ENCODE peak calls at places on chromosomes 11 and 22, in nine cellular contexts. J is heart right ventricle, O is left lung, I is body of pancreas, W is spleen, D is pancreas, F is Peyer's patch, R is adrenal gland, A is cardiac fibroblast. K is an unnamed sample.
A peak's percentile ranks its signal among the peaks of the same experiment; 100 is the strongest.

GRCh38 chr11:111627591-111627990 is 25.3 kb downstream of the SIK2 start:
- DNase-seq in J (no peak), O (no peak), I (no peak), W (no peak), D (no peak), F (no peak), R (no peak), A (peak; percentile 55), K (no peak)

GRCh38 chr11:504053-504993 is 2.7 kb downstream of the RNH1 start:
- DNase-seq in J (peak; percentile 37), O (no peak), I (no peak), W (peak; percentile 89), D (no peak), F (no peak), R (peak; percentile 60), A (peak; percentile 81), K (no peak)

GRCh38 chr11:114775849-114776621 is 97.7 kb downstream of the NXPE2 start:
- DNase-seq in J (peak; percentile 42), O (no peak), I (no peak), W (no peak), D (no peak), F (no peak), R (peak; percentile 32), A (no peak), K (no peak)

GRCh38 chr11:93131709-93132108 is 66.1 kb downstream of the SLC36A4 start:
- DNase-seq in J (no peak), O (no peak), I (no peak), W (no peak), D (no peak), F (no peak), R (no peak), A (no peak), K (no peak)

GRCh38 chr11:78961938-78962701 is 387.5 kb upstream of the NARS2 start:
- DNase-seq in J (no peak), O (no peak), I (peak; percentile 54), W (no peak), D (no peak), F (no peak), R (peak; percentile 40), A (peak; percentile 46), K (peak; percentile 18)

GRCh38 chr22:23119492-23120414 is 22.0 kb downstream of the RSPH14 start:
- DNase-seq in J (no peak), O (no peak), I (no peak), W (no peak), D (no peak), F (peak; percentile 60), R (no peak), A (no peak), K (no peak)

GRCh38 chr11:77406396-77406795 is 67.5 kb downstream of the PAK1 start:
- DNase-seq in J (no peak), O (no peak), I (no peak), W (no peak), D (no peak), F (no peak), R (no peak), A (no peak), K (no peak)

GRCh38 chr22:21865041-21865440 is 2.4 kb downstream of the MAPK1 start:
- DNase-seq in J (peak; percentile 53), O (peak; percentile 41), I (peak; percentile 54), W (no peak), D (no peak), F (no peak), R (peak; percentile 80), A (peak; percentile 85), K (peak; percentile 65)

GRCh38 chr11:80255021-80255420 is 814.2 kb upstream of the TENM4 start:
- DNase-seq in J (no peak), O (no peak), I (no peak), W (no peak), D (no peak), F (no peak), R (no peak), A (no peak), K (no peak)

GRCh38 chr11:80155412-80156017 is 714.7 kb upstream of the TENM4 start:
- DNase-seq in J (no peak), O (no peak), I (no peak), W (no peak), D (no peak), F (no peak), R (no peak), A (peak; percentile 19), K (no peak)

GRCh38 chr11:75330279-75330678 is 21.2 kb downstream of the ARRB1 start:
- DNase-seq in J (no peak), O (no peak), I (no peak), W (no peak), D (no peak), F (peak; percentile 81), R (no peak), A (no peak), K (peak; percentile 63)

GRCh38 chr11:18248561-18248960 is at the start of gene SAA2:
- DNase-seq in J (no peak), O (no peak), I (no peak), W (no peak), D (no peak), F (no peak), R (no peak), A (no peak), K (no peak)

GRCh38 chr11:18254781-18255361 is 6.4 kb upstream of the SAA2 start:
- DNase-seq in J (no peak), O (no peak), I (no peak), W (no peak), D (no peak), F (no peak), R (no peak), A (no peak), K (no peak)

GRCh38 chr11:18253778-18254338 is 5.4 kb upstream of the SAA2 start:
- DNase-seq in J (no peak), O (no peak), I (no peak), W (no peak), D (no peak), F (no peak), R (no peak), A (no peak), K (no peak)

DNA sequence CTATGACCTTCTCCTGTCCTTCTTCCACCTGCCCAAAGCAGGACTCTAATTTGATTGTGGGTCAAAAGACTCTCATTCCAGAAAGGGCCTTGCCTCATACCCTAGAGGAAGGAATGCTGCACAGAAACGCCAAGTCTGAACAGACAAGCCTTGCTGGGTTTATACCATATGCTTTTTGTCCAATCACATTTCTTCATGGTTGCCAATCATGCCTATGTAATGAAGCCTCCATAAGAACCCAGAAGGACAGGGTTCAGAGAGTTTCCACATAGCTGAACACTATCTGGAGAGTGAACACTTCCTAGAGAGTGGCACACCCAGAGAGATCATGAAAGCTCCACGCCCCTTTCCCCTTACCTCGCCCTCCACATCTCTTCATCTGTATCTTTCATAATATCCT is 4.8 kb upstream of the SAA2 start:
- DNase-seq in J (no peak), O (no peak), I (no peak), W (no peak), D (no peak), F (no peak), R (no peak), A (no peak), K (no peak)
- TF ChIP-seq CTCF in J (no peak), O (no peak), I (no peak), W (no peak), D (no peak), F (no peak), R (no peak), A (no peak), K (no peak)

DNA sequence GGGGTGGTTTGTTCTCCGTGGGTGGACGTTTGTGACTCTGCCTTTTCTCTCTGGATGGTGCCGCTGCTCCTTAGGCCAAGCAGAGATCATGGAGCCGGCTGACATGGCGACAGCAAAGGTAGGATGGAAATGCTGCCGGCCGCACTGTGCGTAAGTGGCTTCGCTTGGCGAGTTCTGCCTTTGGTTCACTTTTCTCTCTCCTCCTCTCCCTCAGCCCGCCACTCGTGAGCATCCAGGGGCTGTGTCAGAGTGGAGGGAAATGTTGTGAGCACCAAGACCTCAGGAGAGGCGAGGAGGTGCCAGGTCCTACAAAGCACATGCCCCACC is 80.5 kb downstream of the GRAMD1B start:
- DNase-seq in J (no peak), O (no peak), I (no peak), W (no peak), D (no peak), F (no peak), R (no peak), A (no peak), K (no peak)
- H3K4me3 ChIP-seq in J (no peak overlapping the region), O (no peak overlapping the region), I (no peak overlapping the region), W (no peak overlapping the region), D (no peak overlapping the region), F (no peak overlapping the region), R (no peak overlapping the region), A (no peak overlapping the region), K (no peak overlapping the region)

GRCh38 chr11:68386331-68386978 is 74.1 kb downstream of the LRP5 start:
- DNase-seq in J (no peak), O (no peak), I (no peak), W (no peak), D (no peak), F (no peak), R (no peak), A (no peak), K (no peak)

GRCh38 chr11:68387840-68388239 is 72.7 kb upstream of the PPP6R3 start:
- DNase-seq in J (no peak), O (no peak), I (no peak), W (no peak), D (no peak), F (no peak), R (no peak), A (no peak), K (no peak)

GRCh38 chr11:68390315-68390714 is 70.2 kb upstream of the PPP6R3 start:
- DNase-seq in J (no peak), O (no peak), I (no peak), W (no peak), D (no peak), F (no peak), R (no peak), A (no peak), K (no peak)

GRCh38 chr11:68385128-68385527 is 72.7 kb downstream of the LRP5 start:
- DNase-seq in J (no peak), O (no peak), I (no peak), W (no peak), D (no peak), F (no peak), R (no peak), A (no peak), K (no peak)

DNA sequence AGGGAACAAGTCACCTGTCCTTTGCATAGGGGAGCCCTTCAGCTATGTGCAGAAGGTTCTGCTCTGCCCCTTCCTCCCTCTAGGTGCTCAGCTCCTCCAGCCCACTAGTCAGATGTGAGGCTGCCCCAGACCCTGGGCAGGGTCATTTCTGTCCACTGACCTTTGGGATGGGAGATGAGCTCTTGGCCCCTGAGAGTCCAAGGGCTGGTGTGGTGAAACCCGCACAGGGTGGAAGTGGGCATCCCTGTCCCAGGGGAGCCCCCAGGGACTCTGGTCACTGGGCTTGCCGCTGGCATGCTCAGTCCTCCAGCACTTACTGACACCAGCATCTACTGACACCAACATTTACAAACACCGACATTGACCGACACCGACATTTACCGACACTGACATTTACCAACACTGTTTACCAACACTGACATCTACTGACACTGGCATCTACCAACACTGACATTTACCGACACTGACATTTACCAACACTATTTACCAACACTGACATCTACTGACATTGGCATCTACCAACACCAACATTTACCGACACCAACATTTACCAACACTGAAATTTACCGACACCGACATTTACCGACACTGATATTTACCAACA is 71.9 kb upstream of the PPP6R3 start:
- DNase-seq in J (no peak), O (no peak), I (no peak), W (no peak), D (no peak), F (no peak), R (no peak), A (no peak), K (no peak)
- TF ChIP-seq CTCF in J (no peak), O (no peak), I (no peak), W (no peak), D (no peak), F (no peak), R (no peak), A (no peak), K (no peak)

GRCh38 chr11:128157423-128158298 is 429.7 kb downstream of the ETS1 start:
- DNase-seq in J (peak; percentile 54), O (no peak), I (peak; percentile 60), W (no peak), D (no peak), F (peak; percentile 76), R (peak; percentile 57), A (peak; percentile 87), K (peak; percentile 41)
- H3K4me3 ChIP-seq in J (no peak overlapping the region), O (no peak overlapping the region), I (no peak overlapping the region), W (no peak overlapping the region), D (no peak overlapping the region), F (no peak overlapping the region), R (no peak overlapping the region), A (no peak overlapping the region), K (peak overlapping the region; percentile 38)

K was measured in AG04450.